ENCODE peak calls at places on chromosomes 2 and 18, in five cellular contexts. T is fibroblast of mammary gland, A is Caco-2, B is esophagus squamous epithelium, S is hepatocyte. O is an unnamed sample.
A peak's percentile ranks its signal among the peaks of the same experiment; 100 is the strongest.

GRCh38 chr18:74951165-74951760 is 257.7 kb downstream of the PTGR3 start:
- DNase-seq in T (peak; percentile 99), A (no peak), B (no peak), S (peak; percentile 39), O (no peak)

GRCh38 chr18:31977270-31977872 is 34.4 kb upstream of the TRAPPC8 start:
- DNase-seq in T (peak; percentile 70), A (peak; percentile 47), B (no peak), S (peak; percentile 78), O (peak; percentile 44)

GRCh38 chr2:100139114-100139513 is 3.3 kb downstream of the AFF3 start:
- DNase-seq in T (no peak), A (no peak), B (no peak), S (no peak), O (no peak)

GRCh38 chr2:153872311-153873061 is 764 bp downstream of the GALNT13 start:
- DNase-seq in T (peak; percentile 1), A (no peak), B (no peak), S (peak; percentile 40), O (peak; percentile 35)

GRCh38 chr2:84856785-84857184 is 24.1 kb downstream of the TRABD2A start:
- DNase-seq in T (no peak), A (no peak), B (no peak), S (no peak), O (no peak)

GRCh38 chr2:219523031-219523671 is 8.9 kb downstream of the ASIC4 start:
- DNase-seq in T (no peak), A (no peak), B (no peak), S (no peak), O (no peak)

GRCh38 chr2:108858894-108859293 is 72.3 kb downstream of the CCDC138 start:
- DNase-seq in T (peak; percentile 30), A (no peak), B (no peak), S (no peak), O (no peak)

GRCh38 chr2:111694690-111695089 is 189.3 kb downstream of the ANAPC1 start:
- DNase-seq in T (peak; percentile 100), A (no peak), B (no peak), S (no peak), O (no peak)

GRCh38 chr2:55115795-55116597 is 65.7 kb upstream of the RTN4 start:
- DNase-seq in T (peak; percentile 65), A (no peak), B (no peak), S (no peak), O (no peak)

GRCh38 chr2:229539628-229540027 is 174.7 kb downstream of the DNER start:
- DNase-seq in T (peak; percentile 35), A (no peak), B (no peak), S (no peak), O (no peak)

GRCh38 chr18:30929718-30930117 is 112.8 kb downstream of the DSC3 start:
- DNase-seq in T (no peak), A (no peak), B (no peak), S (no peak), O (no peak)

GRCh38 chr2:9234680-9235387 is 28.2 kb downstream of the ASAP2 start:
- DNase-seq in T (peak; percentile 76), A (peak; percentile 47), B (no peak), S (peak; percentile 41), O (no peak)

GRCh38 chr2:119910566-119910965 is 102.3 kb upstream of the EPB41L5 start:
- DNase-seq in T (no peak), A (no peak), B (no peak), S (no peak), O (no peak)

GRCh38 chr2:45263147-45263546 is 253.9 kb upstream of the SIX2 start:
- DNase-seq in T (no peak), A (no peak), B (no peak), S (no peak), O (no peak)

GRCh38 chr18:49166327-49166726 is 215.6 kb upstream of the SMAD7 start:
- DNase-seq in T (no peak), A (no peak), B (no peak), S (no peak), O (no peak)

GRCh38 chr2:88885679-88886402 is 194.4 kb downstream of the RPIA start:
- DNase-seq in T (no peak), A (no peak), B (no peak), S (no peak), O (no peak)

GRCh38 chr2:43125090-43125998 is 101.1 kb downstream of the ZFP36L2 start:
- DNase-seq in T (no peak), A (no peak), B (no peak), S (peak; percentile 3), O (no peak)

GRCh38 chr2:43123056-43123455 is 103.3 kb downstream of the ZFP36L2 start:
- DNase-seq in T (no peak), A (no peak), B (no peak), S (no peak), O (no peak)

GRCh38 chr2:43123486-43123885 is 102.9 kb downstream of the ZFP36L2 start:
- DNase-seq in T (no peak), A (no peak), B (no peak), S (no peak), O (no peak)

GRCh38 chr2:43124667-43125057 is 101.7 kb downstream of the ZFP36L2 start:
- DNase-seq in T (no peak), A (no peak), B (no peak), S (peak; percentile 2), O (no peak)

GRCh38 chr2:43123981-43124666 is 102.3 kb downstream of the ZFP36L2 start:
- DNase-seq in T (no peak), A (no peak), B (no peak), S (no peak), O (no peak)
- TF ChIP-seq CTCF in T (no peak), A (no peak), B (no peak), S (no peak), O (no peak)

GRCh38 chr2:209933499-209934458 is 68.7 kb upstream of the RPE start:
- DNase-seq in T (peak; percentile 80), A (no peak), B (no peak), S (peak; percentile 65), O (no peak)
- TF ChIP-seq CTCF in T (no peak), A (no peak), B (no peak), S (no peak), O (no peak)

GRCh38 chr2:180040146-180040925 is 33.2 kb upstream of the CWC22 start:
- DNase-seq in T (peak; percentile 99), A (no peak), B (no peak), S (no peak), O (no peak)
- TF ChIP-seq CTCF in T (peak; percentile 42), A (no peak), B (no peak), S (no peak), O (no peak)

GRCh38 chr2:101308432-101309210 is at the start of gene RNF149:
- DNase-seq in T (peak; percentile 85), A (peak; percentile 98), B (peak; percentile 52), S (peak; percentile 97), O (peak; percentile 97)
- TF ChIP-seq CTCF in T (no peak), A (no peak), B (peak; percentile 36), S (no peak), O (no peak)

O was measured in nephron progenitor cell.